ENCODE peak calls at places on chromosomes 3 and 15, in six cellular contexts. X is K562, M is GM12891, B is H1, C is GM12878, D is HepG2. R is an unnamed sample.

GRCh38 chr3:42706721-42707619 is 4.4 kb upstream of the HHATL start:
- DNase-seq in M (no peak), D (no peak), C (no peak), X (no peak), B (no peak), R (peak)

GRCh38 chr3:69511361-69511760 is 125.5 kb upstream of the FRMD4B start:
- DNase-seq in B (no peak), X (no peak), D (no peak), C (no peak), M (no peak), R (no peak)

GRCh38 chr3:143443851-143444331 is 324.3 kb downstream of the CHST2 start:
- DNase-seq in M (no peak), B (no peak), C (no peak), X (peak), D (no peak), R (no peak)

GRCh38 chr3:132317229-132317948 is at the start of gene ACP3:
- DNase-seq in X (no peak), M (no peak), C (peak), D (no peak), B (no peak), R (no peak)

GRCh38 chr3:41116851-41117250 is 82.5 kb upstream of the CTNNB1 start:
- DNase-seq in X (no peak), M (no peak), D (peak), C (no peak), B (no peak), R (no peak)

GRCh38 chr3:122295286-122295685 is 29.8 kb upstream of the CSTA start:
- DNase-seq in X (no peak), B (no peak), C (no peak), M (no peak), D (no peak), R (no peak)

GRCh38 chr3:98952404-98952803 is 50.9 kb upstream of the DCBLD2 start:
- DNase-seq in X (no peak), M (no peak), D (no peak), B (no peak), C (no peak), R (no peak)

GRCh38 chr3:129633751-129634481 is 27.4 kb upstream of the PLXND1 start:
- DNase-seq in C (no peak), M (no peak), X (no peak), D (no peak), B (no peak), R (no peak)

GRCh38 chr15:96416218-96416933 is 85.9 kb downstream of the NR2F2 start:
- DNase-seq in D (no peak), M (no peak), C (no peak), X (no peak), B (peak), R (no peak)

GRCh38 chr3:29144807-29145206 is 136.1 kb upstream of the RBMS3 start:
- DNase-seq in M (no peak), C (no peak), B (no peak), D (no peak), X (no peak), R (no peak)

GRCh38 chr15:57665939-57666338 is 40.6 kb upstream of the POLR2M start:
- DNase-seq in X (no peak), C (no peak), D (no peak), B (no peak), M (no peak), R (no peak)

GRCh38 chr15:91974321-91974720 is 120.8 kb downstream of the SLCO3A1 start:
- DNase-seq in C (no peak), M (no peak), D (no peak), X (no peak), B (no peak), R (no peak)

GRCh38 chr15:78625621-78626280 is 5.0 kb upstream of the CHRNA3 start:
- DNase-seq in M (no peak), X (no peak), B (no peak), C (no peak), D (no peak), R (no peak)

GRCh38 chr15:91520848-91521247 is 332.7 kb upstream of the SLCO3A1 start:
- DNase-seq in X (no peak), M (no peak), C (no peak), B (no peak), D (no peak), R (no peak)

GRCh38 chr3:53744351-53744750 is 101.9 kb downstream of the CHDH start:
- DNase-seq in X (no peak), C (no peak), B (no peak), M (peak), D (no peak), R (no peak)

GRCh38 chr3:189772584-189772983 is 141.4 kb downstream of the TP63 start:
- DNase-seq in M (no peak), D (no peak), X (no peak), B (no peak), C (no peak), R (no peak)

GRCh38 chr15:98599911-98600685 is 48.2 kb upstream of the IGF1R start:
- DNase-seq in X (no peak), C (peak), M (peak), B (peak), D (no peak), R (peak)
- TF ChIP-seq TAF1 in X (no peak), C (no peak), M (no peak), B (peak), D (no peak), R (no peak)

GRCh38 chr3:73365756-73366397 is 258.9 kb downstream of the PDZRN3 start:
- DNase-seq in M (no peak), D (no peak), B (no peak), C (no peak), X (no peak), R (no peak)
- TF ChIP-seq POLR2AphosphoS5 in M (no peak), D (no peak), B (no peak), C (no peak), X (no peak), R (no peak)

GRCh38 chr3:49015765-49016164 is 2.6 kb downstream of the DALRD3 start:
- DNase-seq in M (no peak), D (no peak), B (no peak), C (no peak), X (no peak), R (no peak)

GRCh38 chr3:49012441-49013017 is 5.3 kb downstream of the WDR6 start:
- DNase-seq in C (no peak), D (no peak), B (no peak), X (no peak), M (no peak), R (no peak)

GRCh38 chr3:49013113-49013737 is 5.2 kb downstream of the DALRD3 start:
- DNase-seq in M (no peak), D (no peak), C (no peak), X (no peak), B (no peak), R (no peak)

GRCh38 chr3:49015072-49015471 is 3.3 kb downstream of the DALRD3 start:
- DNase-seq in C (no peak), D (no peak), M (no peak), B (no peak), X (no peak), R (no peak)

GRCh38 chr3:49013738-49014660 is 4.4 kb downstream of the DALRD3 start:
- DNase-seq in M (peak), B (peak), C (no peak), D (peak), X (peak), R (peak)
- TF ChIP-seq POLR2A in M (no peak), B (no peak), C (no peak), D (no peak), X (no peak), R (peak)

GRCh38 chr3:194000100-194000499 is 135.8 kb upstream of the HES1 start:
- DNase-seq in B (no peak), D (no peak), M (no peak), X (no peak), C (no peak), R (no peak)
- TF ChIP-seq TAF1 in B (no peak), D (no peak), M (no peak), X (no peak), C (no peak), R (no peak)

GRCh38 chr3:105827101-105827634 is 41.6 kb downstream of the CBLB start:
- DNase-seq in X (no peak), D (no peak), B (no peak), M (no peak), C (peak), R (no peak)

GRCh38 chr3:105824129-105824528 is 44.7 kb downstream of the CBLB start:
- DNase-seq in M (no peak), C (no peak), X (no peak), B (no peak), D (no peak), R (no peak)

GRCh38 chr3:105822171-105823123 is 46.4 kb downstream of the CBLB start:
- DNase-seq in X (no peak), D (no peak), C (no peak), B (no peak), M (no peak), R (no peak)

GRCh38 chr3:105821433-105821832 is 47.4 kb downstream of the CBLB start:
- DNase-seq in D (no peak), X (no peak), C (no peak), M (no peak), B (no peak), R (no peak)

DNA sequence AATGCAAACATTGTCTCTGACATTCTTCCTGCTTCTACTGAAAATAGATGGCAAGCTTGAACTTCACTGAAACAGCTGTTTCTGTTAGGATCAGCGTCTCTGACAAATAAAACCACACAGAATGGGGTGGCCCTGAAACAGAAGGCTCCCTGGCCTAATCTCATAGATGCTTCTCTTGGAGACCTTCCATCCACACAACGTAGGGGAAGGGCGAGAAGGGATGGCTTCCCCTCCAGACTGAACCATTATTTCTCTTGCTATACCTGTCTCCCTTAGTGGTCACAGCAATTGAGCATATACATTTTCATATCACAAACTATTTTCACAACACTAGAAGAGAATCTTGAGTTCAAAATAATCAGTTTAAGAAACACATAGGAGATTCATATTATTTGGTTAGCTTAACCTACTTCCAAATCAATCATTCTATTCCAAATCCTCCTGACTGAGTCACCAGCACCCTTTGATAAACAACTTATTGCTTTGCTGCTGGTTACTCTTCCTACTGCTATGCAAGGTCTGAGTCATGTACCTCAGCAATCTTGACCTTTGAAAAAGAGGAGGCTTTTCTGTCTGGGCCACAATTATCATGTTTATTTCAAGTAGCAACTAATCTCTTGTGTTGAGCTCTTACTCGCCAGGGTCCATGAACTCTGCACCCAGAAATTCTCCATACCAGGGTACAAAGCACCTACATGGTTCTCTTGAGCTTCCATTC is 45.5 kb downstream of the CBLB start:
- DNase-seq in B (no peak), X (no peak), M (no peak), C (no peak), D (peak), R (no peak)
- TF ChIP-seq POLR2AphosphoS5 in B (no peak), X (no peak), M (peak), C (peak), D (no peak), R (no peak)

DNA sequence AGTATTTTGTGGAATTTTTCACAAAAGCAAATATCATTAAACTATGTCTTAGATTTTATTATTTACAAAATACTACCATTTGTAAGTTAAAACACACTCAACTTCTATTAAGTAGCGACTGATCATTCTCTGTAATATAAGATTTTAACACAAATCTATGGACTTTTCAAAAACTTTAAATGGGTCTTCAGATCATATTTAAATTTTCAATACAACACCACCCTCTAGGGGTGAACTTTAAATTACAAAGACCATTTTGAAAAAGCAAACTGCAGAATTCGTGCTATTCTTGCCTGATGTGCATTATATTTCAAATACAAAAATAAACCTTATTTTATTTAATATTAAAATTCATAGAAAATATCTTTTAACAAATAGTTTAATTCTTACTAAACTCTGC is 8.2 kb upstream of the VGLL4 start:
- DNase-seq in X (peak), M (no peak), C (no peak), B (no peak), D (peak), R (no peak)
- TF ChIP-seq POLR2A in X (no peak), M (no peak), C (no peak), B (no peak), D (no peak), R (no peak)

DNA sequence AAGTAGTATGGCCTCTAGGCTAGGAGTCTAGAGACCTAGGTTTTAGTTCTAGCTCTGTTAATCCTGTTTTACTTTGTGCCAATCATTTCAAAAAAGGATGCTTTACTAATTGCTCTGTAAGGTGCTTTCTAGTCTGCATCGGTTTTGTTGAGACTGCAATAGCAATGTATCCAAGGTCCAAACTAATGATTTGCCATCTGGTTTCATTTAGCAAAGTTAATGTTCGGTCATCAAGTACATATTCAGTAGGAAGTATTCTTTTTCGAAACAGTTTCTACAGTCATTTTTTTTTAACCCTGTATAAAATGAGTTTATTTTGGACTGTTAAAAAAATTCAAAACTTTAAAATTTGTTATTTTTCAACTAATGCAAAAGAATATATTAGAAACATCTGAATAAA is 2.0 kb upstream of the GALK2 start:
- DNase-seq in B (no peak), X (no peak), M (no peak), D (no peak), C (no peak), R (no peak)
- TF ChIP-seq TAF1 in B (no peak), X (no peak), M (no peak), D (no peak), C (no peak), R (no peak)

R was measured in GM12892.